ENCODE peak calls at places on chromosomes 5 and 9, in five cellular contexts. X, G, Q, K and Y are unnamed samples.

GRCh38 chr5:84961193-84961592 is 576.5 kb upstream of the EDIL3 start:
- DNase-seq in G (no peak), Q (no peak), X (no peak), K (no peak), Y (no peak)

GRCh38 chr5:150599917-150600511 is 40.4 kb upstream of the SYNPO start:
- DNase-seq in X (peak; percentile 78), G (peak; percentile 89), Q (peak; percentile 91), K (peak; percentile 93), Y (peak; percentile 78)

GRCh38 chr5:73365990-73366667 is 82.4 kb downstream of the FOXD1 start:
- DNase-seq in Q (no peak), X (no peak), K (no peak), G (no peak), Y (no peak)

GRCh38 chr5:151703227-151703626 is 16.5 kb upstream of the SPARC start:
- DNase-seq in K (no peak), X (no peak), G (no peak), Q (no peak), Y (no peak)

GRCh38 chr5:31186672-31187267 is 6.7 kb upstream of the CDH6 start:
- DNase-seq in K (peak; percentile 20), X (no peak), G (no peak), Q (no peak), Y (no peak)

GRCh38 chr5:181195249-181195761 is 9.7 kb downstream of the TRIM7 start:
- DNase-seq in X (peak; percentile 75), K (no peak), Q (no peak), G (no peak), Y (no peak)

GRCh38 chr5:171595801-171596231 is 176.4 kb downstream of the FGF18 start:
- DNase-seq in K (peak; percentile 79), Q (peak; percentile 74), X (no peak), G (no peak), Y (peak; percentile 61)

GRCh38 chr9:130445268-130445983 is 665 bp downstream of the ASS1 start:
- DNase-seq in G (peak; percentile 76), K (no peak), X (peak; percentile 64), Q (no peak), Y (peak; percentile 30)

GRCh38 chr5:158840193-158840592 is 259.5 kb downstream of the EBF1 start:
- DNase-seq in X (no peak), K (no peak), Q (no peak), G (no peak), Y (no peak)

GRCh38 chr5:37323607-37324006 is 47.3 kb downstream of the NUP155 start:
- DNase-seq in K (no peak), Q (no peak), X (no peak), G (no peak), Y (no peak)

GRCh38 chr9:12775963-12776774 is 1.3 kb downstream of the LURAP1L start:
- DNase-seq in X (peak; percentile 85), G (peak; percentile 83), Q (peak; percentile 96), K (peak; percentile 83), Y (peak; percentile 61)
- TF ChIP-seq POLR2A in X (no peak), G (no peak), Q (no peak), K (no peak), Y (peak; percentile 18)

GRCh38 chr5:177554474-177555111 is at the start of gene FAM193B:
- DNase-seq in G (peak; percentile 93), Q (peak; percentile 99), K (peak; percentile 89), X (peak; percentile 98), Y (peak; percentile 96)
- TF ChIP-seq POLR2A in G (peak; percentile 31), Q (no peak), K (no peak), X (no peak), Y (peak; percentile 21)

GRCh38 chr5:172932313-172933017 is 26.8 kb upstream of the RPL26L1 start:
- DNase-seq in Q (peak; percentile 96), X (peak; percentile 96), G (peak; percentile 77), K (peak; percentile 65), Y (peak; percentile 52)
- TF ChIP-seq POLR2A in Q (no peak), X (no peak), G (no peak), K (no peak), Y (no peak)

GRCh38 chr9:124257865-124258764 is at the start of gene NEK6:
- DNase-seq in X (peak; percentile 92), G (no peak), K (peak; percentile 32), Q (no peak), Y (peak; percentile 63)

GRCh38 chr9:124258765-124259272 is 1.1 kb downstream of the NEK6 start:
- DNase-seq in K (peak; percentile 65), X (no peak), Q (no peak), G (no peak), Y (peak; percentile 36)

GRCh38 chr9:124255222-124255621 is 2.5 kb upstream of the NEK6 start:
- DNase-seq in K (no peak), X (peak; percentile 34), Q (no peak), G (no peak), Y (no peak)

GRCh38 chr9:124256517-124257069 is 1.2 kb upstream of the NEK6 start:
- DNase-seq in Q (no peak), K (peak; percentile 36), X (peak; percentile 63), G (no peak), Y (peak; percentile 96)

DNA sequence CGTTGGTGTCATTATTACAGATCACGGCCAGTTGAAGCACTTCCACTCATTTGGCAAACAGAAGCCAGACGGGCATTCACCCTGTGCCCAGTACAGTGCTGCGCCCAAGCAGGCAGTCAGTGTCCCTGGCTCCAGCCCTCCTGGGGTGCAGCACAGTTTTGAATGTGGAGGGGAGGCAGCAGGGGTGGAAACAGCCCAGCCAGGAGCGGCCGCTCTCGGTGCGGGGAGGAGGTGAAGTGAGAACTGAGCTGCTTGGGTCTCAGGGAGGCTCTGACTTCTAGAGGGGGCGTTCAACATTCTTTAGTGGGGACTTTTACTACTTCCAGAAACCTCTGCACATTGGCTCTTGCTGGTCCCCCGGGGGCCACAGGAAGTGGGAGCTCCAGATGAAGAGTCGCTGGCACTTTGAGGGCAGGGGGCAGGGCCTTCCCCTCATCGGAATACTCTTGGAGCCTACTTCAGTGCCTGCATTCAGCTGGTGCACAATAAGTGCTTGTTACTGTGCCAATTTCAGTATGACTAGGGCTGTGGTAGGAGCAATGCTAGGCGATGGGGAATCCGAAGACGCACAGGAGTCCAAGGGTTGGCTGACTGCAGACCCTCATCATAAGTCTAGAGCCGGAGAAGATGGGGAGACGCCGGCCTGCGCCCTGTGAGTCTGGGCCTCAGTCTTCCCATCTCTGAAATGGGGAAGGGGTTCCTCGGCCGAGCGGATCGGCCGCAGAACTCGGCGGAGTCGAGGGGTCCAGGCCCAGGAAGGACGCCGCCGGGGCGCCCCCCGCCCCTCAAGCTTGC is 482 bp upstream of the NEK6 start:
- DNase-seq in K (peak; percentile 13), X (peak; percentile 80), G (no peak), Q (no peak), Y (no peak)
- TF ChIP-seq POLR2A in K (no peak), X (no peak), G (no peak), Q (no peak), Y (no peak)